ENCODE peak calls at places on chromosomes 12 and 14, in seven cellular contexts. P is NB4, B is neural crest cell, S is kidney, C is Caco-2, H is A673, R is pancreas. J is an unnamed sample.

GRCh38 chr14:67456732-67457131 is 31.8 kb downstream of the TMEM229B start:
- DNase-seq in P (no peak), B (no peak), S (no peak), C (no peak), H (no peak), R (no peak), J (no peak)

GRCh38 chr14:89493877-89494634 is 77.0 kb upstream of the FOXN3 start:
- DNase-seq in P (no peak), B (no peak), S (no peak), C (no peak), H (peak), R (no peak), J (no peak)

GRCh38 chr14:65847065-65847847 is 434.7 kb downstream of the FUT8 start:
- DNase-seq in P (no peak), B (no peak), S (no peak), C (no peak), H (no peak), R (no peak), J (no peak)

GRCh38 chr14:62308316-62308715 is 546.1 kb downstream of the SNAPC1 start:
- DNase-seq in P (no peak), B (no peak), S (no peak), C (no peak), H (no peak), R (no peak), J (no peak)

GRCh38 chr12:12533238-12533829 is 29.3 kb downstream of the DUSP16 start:
- DNase-seq in P (no peak), B (no peak), S (no peak), C (peak), H (no peak), R (peak), J (peak)

GRCh38 chr12:4143909-4144308 is 129.7 kb upstream of the CCND2 start:
- DNase-seq in P (no peak), B (no peak), S (no peak), C (no peak), H (no peak), R (no peak), J (no peak)

GRCh38 chr12:71846322-71846940 is 6.9 kb downstream of the TBC1D15 start:
- DNase-seq in P (peak), B (no peak), S (no peak), C (peak), H (peak), R (no peak), J (no peak)

GRCh38 chr12:124633954-124634352 is 66.5 kb upstream of the NCOR2 start:
- DNase-seq in P (no peak), B (no peak), S (no peak), C (no peak), H (no peak), R (no peak), J (no peak)

GRCh38 chr12:57738661-57739237 is at the start of gene AGAP2:
- DNase-seq in P (no peak), B (peak), S (no peak), C (no peak), H (peak), R (no peak), J (no peak)

GRCh38 chr14:21088687-21089086 is 9.8 kb downstream of the ZNF219 start:
- DNase-seq in P (no peak), B (no peak), S (no peak), C (no peak), H (no peak), R (no peak), J (no peak)

GRCh38 chr12:3218846-3219632 is 141.9 kb downstream of the TSPAN9 start:
- DNase-seq in P (no peak), B (no peak), S (no peak), C (no peak), H (no peak), R (no peak), J (no peak)

GRCh38 chr12:111578276-111578970 is 20.7 kb downstream of the ATXN2 start:
- DNase-seq in P (peak), B (no peak), S (no peak), C (peak), H (no peak), R (no peak), J (no peak)

GRCh38 chr12:20696181-20696580 is 1.0 kb downstream of the SLCO1C1 start:
- DNase-seq in P (no peak), B (no peak), S (no peak), C (no peak), H (no peak), R (no peak), J (peak)

GRCh38 chr12:91361864-91362263 is 179.2 kb upstream of the DCN start:
- DNase-seq in P (peak), B (no peak), S (no peak), C (peak), H (peak), R (no peak), J (no peak)

GRCh38 chr12:120483621-120484020 is 12.3 kb upstream of the DYNLL1 start:
- DNase-seq in P (peak), B (no peak), S (no peak), C (no peak), H (no peak), R (no peak), J (no peak)

GRCh38 chr14:80404413-80404812 is 193.1 kb upstream of the DIO2 start:
- DNase-seq in P (no peak), B (no peak), S (no peak), C (no peak), H (no peak), R (no peak), J (no peak)

GRCh38 chr12:49972122-49972521 is 625 bp upstream of the AQP6 start:
- DNase-seq in P (no peak), B (no peak), S (no peak), C (no peak), H (no peak), R (no peak), J (no peak)

GRCh38 chr12:54596526-54596946 is 8.1 kb upstream of the PPP1R1A start:
- DNase-seq in P (peak), B (peak), S (peak), C (peak), H (peak), R (peak), J (peak)

GRCh38 chr12:96208801-96209534 is 14.8 kb downstream of the ELK3 start:
- DNase-seq in P (no peak), B (no peak), S (no peak), C (no peak), H (no peak), R (no peak), J (no peak)

GRCh38 chr12:22282283-22282682 is 52.2 kb downstream of the ST8SIA1 start:
- DNase-seq in P (no peak), B (no peak), S (no peak), C (no peak), H (no peak), R (no peak), J (no peak)

GRCh38 chr12:88420460-88420859 is 159.8 kb downstream of the KITLG start:
- DNase-seq in P (peak), B (no peak), S (no peak), C (no peak), H (peak), R (no peak), J (no peak)

GRCh38 chr12:94988471-94988870 is 15.0 kb downstream of the NDUFA12 start:
- DNase-seq in P (no peak), B (no peak), S (no peak), C (no peak), H (no peak), R (no peak), J (no peak)

GRCh38 chr14:100067971-100068959 is 3.0 kb downstream of the EVL start:
- DNase-seq in P (peak), B (no peak), S (no peak), C (no peak), H (peak), R (no peak), J (peak)

GRCh38 chr12:1645819-1646218 is 16.8 kb downstream of the WNT5B start:
- DNase-seq in P (no peak), B (no peak), S (no peak), C (no peak), H (no peak), R (no peak), J (no peak)

GRCh38 chr12:66744956-66745383 is 66.1 kb upstream of the GRIP1 start:
- DNase-seq in P (peak), B (no peak), S (no peak), C (no peak), H (peak), R (no peak), J (no peak)

GRCh38 chr12:10941916-10942607 is 3.0 kb upstream of the TAS2R14 start:
- DNase-seq in P (no peak), B (no peak), S (peak), C (peak), H (no peak), R (no peak), J (no peak)

GRCh38 chr14:65772901-65773574 is 360.5 kb downstream of the FUT8 start:
- DNase-seq in P (peak), B (no peak), S (no peak), C (no peak), H (no peak), R (no peak), J (no peak)

GRCh38 chr14:99921431-99921830 is 128.2 kb downstream of the EML1 start:
- DNase-seq in P (no peak), B (no peak), S (no peak), C (no peak), H (no peak), R (no peak), J (no peak)

GRCh38 chr14:101058571-101058970 is 155.0 kb upstream of the RTL1 start:
- DNase-seq in P (no peak), B (no peak), S (no peak), C (no peak), H (no peak), R (no peak), J (no peak)

GRCh38 chr12:31591308-31591901 is 469 bp upstream of the DENND5B start:
- DNase-seq in P (peak), B (peak), S (peak), C (peak), H (no peak), R (no peak), J (no peak)

GRCh38 chr14:26255213-26255612 is 342.6 kb downstream of the NOVA1 start:
- DNase-seq in P (peak), B (no peak), S (no peak), C (peak), H (peak), R (no peak), J (no peak)

GRCh38 chr14:72904840-72905561 is 11.1 kb upstream of the DPF3 start:
- DNase-seq in P (peak), B (peak), S (no peak), C (peak), H (peak), R (no peak), J (peak)

GRCh38 chr14:31842905-31843304 is 234.2 kb upstream of the ARHGAP5 start:
- DNase-seq in P (no peak), B (no peak), S (no peak), C (no peak), H (no peak), R (no peak), J (no peak)

GRCh38 chr14:95026851-95027463 is 130.4 kb downstream of the DICER1 start:
- DNase-seq in P (no peak), B (no peak), S (no peak), C (no peak), H (no peak), R (no peak), J (no peak)

GRCh38 chr14:70716958-70717357 is 75.2 kb downstream of the TTC9 start:
- DNase-seq in P (no peak), B (no peak), S (no peak), C (peak), H (no peak), R (no peak), J (no peak)

GRCh38 chr12:68403296-68403695 is 71.1 kb upstream of the MDM1 start:
- DNase-seq in P (no peak), B (no peak), S (no peak), C (no peak), H (no peak), R (no peak), J (no peak)

GRCh38 chr12:68405292-68405900 is 73.2 kb upstream of the MDM1 start:
- DNase-seq in P (peak), B (no peak), S (no peak), C (no peak), H (peak), R (no peak), J (no peak)

GRCh38 chr12:68403711-68404110 is 71.5 kb upstream of the MDM1 start:
- DNase-seq in P (no peak), B (no peak), S (no peak), C (no peak), H (no peak), R (no peak), J (no peak)

GRCh38 chr12:68402422-68402821 is 70.3 kb upstream of the MDM1 start:
- DNase-seq in P (no peak), B (no peak), S (no peak), C (no peak), H (no peak), R (no peak), J (no peak)

DNA sequence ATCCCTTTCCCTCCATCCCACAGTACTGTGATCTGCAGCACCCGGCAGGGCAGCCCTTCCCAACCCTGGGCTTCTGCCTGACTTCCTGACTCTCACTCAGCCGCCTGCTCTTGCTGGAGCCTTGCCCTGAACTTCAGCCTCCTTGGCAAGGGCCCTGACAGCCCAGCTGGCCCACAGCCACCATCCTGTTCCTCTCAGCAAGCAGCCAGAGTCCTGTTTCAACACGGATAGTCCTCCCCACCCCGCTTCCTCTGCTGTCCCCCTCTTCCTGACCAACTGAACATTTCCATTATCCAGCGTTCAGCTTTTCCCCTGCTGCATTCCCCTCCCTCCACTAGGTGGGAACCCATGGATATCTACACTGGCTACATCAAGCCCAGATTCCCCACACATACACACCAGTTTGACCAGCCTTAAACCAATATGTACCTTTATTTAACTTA is 74.0 kb upstream of the MDM1 start:
- DNase-seq in P (peak), B (no peak), S (peak), C (peak), H (peak), R (peak), J (peak)
- TF ChIP-seq CTCF in P (no peak), B (no peak), S (peak), C (peak), H (peak), R (peak), J (peak)

DNA sequence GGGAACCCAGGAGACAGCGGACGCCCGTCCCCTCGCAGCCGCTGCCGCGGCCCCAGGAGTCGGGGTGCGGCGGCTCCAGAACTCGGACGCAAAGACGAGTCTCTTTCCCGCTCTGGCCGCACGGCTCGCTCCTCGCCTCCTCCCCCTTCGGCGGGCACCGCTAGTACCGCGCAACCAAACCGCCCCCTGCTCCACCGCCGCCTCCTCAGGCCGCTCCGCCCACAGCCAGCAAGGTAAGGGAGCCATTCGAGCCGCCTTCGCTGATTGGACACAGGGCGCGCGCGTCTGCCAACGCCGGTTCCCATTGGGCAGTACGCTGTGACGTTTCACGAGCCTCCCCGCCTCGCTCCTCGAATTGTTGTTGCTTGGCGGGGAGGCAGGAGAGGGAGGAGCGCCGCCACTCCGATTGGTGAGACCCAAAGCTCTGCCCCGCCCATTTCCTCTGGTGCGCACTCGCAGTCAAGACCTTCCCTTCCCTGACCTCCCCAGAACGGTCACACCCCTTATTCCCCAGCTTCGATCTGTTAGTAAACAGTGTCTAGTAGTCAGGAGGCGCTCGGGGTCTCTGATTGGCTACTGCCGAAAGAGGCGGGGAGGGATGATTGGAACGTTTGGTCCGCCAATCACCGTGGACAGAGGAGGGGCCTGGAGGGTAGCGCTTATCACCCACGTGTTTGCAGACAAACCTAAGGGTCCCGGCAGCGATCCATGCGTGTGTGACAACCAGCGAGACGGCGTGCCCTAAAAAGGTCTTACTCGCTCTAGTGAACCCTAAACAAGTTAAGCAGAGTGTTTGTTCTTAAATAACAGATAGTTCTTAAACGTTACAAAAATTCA is at the start of gene RPS6KA5:
- DNase-seq in P (peak), B (peak), S (peak), C (peak), H (peak), R (peak), J (peak)
- TF ChIP-seq CTCF in P (no peak), B (peak), S (no peak), C (no peak), H (no peak), R (peak), J (no peak)

DNA sequence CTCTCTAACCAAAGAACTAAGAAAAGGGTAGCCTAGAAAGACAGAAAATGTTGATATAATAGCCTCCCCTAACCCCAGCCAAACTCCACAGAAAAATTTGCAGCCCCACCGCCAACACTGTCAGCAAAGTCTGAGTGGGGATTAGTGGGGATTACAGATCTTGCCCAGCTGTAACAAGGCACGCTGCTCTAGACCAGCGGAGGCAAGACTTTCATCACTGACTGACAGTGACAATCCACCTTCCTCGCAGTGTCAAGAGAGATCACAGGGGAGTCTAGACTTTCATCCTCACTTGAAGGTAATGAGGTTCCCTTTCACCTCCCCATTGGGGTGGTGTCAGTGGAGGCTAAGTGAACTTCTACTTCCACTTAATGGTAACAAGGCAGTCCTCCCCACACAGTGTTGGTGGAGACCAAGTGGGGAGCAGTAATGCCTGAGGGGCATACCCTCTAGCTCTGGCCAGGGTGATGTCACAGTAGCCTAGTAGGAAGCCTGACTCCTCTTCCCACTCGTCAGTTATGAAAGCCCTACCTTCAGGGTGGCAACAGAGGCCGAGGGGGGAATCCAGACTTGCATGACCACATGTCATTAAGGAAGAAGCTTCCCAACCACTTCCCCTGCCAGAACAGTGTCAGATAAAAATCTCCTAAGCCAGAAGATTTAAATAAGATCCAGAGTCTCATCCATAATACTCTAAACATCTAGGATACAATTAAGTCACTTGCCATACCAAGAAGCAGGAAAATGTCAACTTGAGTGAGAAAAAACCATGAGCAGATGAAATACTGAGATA is 91.7 kb upstream of the RASSF8 start:
- DNase-seq in P (peak), B (no peak), S (no peak), C (no peak), H (peak), R (no peak), J (no peak)
- TF ChIP-seq CTCF in P (no peak), B (no peak), S (no peak), C (no peak), H (no peak), R (no peak), J (no peak)

DNA sequence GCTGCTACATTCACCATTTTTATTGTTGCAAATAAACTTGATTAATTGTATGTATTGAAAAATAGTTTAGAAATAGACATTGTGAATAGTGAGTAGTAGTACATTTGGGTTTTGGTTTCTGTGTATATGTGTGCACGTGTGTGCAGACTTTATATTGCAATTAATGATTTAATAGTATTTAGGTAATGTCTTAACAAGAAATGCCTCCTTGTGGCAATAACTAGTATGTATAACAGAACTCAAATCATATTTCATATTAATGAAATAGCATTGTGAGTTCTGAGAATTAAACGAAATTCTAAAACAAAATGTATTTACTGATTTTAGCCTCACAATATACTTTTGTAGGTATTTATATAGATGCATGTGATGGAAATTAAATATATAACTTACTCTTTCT is 100.1 kb downstream of the SCAF11 start:
- DNase-seq in P (no peak), B (no peak), S (no peak), C (no peak), H (no peak), R (no peak), J (no peak)
- TF ChIP-seq CTCF in P (no peak), B (peak), S (no peak), C (no peak), H (no peak), R (no peak), J (no peak)

J was measured in heart right ventricle.